ENCODE peak calls at places on chromosomes 7 and 10, in seven cellular contexts. F, S, W, D, M, U and N are unnamed samples.

GRCh38 chr7:77349141-77349540 is 67.0 kb downstream of the GSAP start:
- DNase-seq in S (no peak), F (no peak), W (no peak), M (no peak), U (no peak), D (no peak), N (no peak)

GRCh38 chr10:5413012-5413938 is 918 bp downstream of the NET1 start:
- DNase-seq in F (no peak), M (no peak), S (no peak), U (no peak), W (peak; percentile 48), D (no peak), N (no peak)

GRCh38 chr10:33086100-33086499 is 128.1 kb upstream of the ITGB1 start:
- DNase-seq in D (no peak), W (no peak), U (no peak), F (no peak), M (no peak), S (no peak), N (no peak)

GRCh38 chr7:78601728-78602127 is 803.2 kb downstream of the PHTF2 start:
- DNase-seq in S (no peak), F (no peak), D (no peak), M (no peak), W (no peak), U (no peak), N (no peak)

GRCh38 chr10:123356101-123356500 is 201.9 kb downstream of the BUB3 start:
- DNase-seq in S (no peak), W (no peak), D (no peak), M (no peak), U (no peak), F (no peak), N (no peak)

GRCh38 chr10:89563861-89564478 is 28.6 kb upstream of the SLC16A12 start:
- DNase-seq in M (no peak), W (no peak), D (no peak), F (peak; percentile 15), S (peak; percentile 22), U (no peak), N (no peak)

GRCh38 chr10:63781226-63781625 is 260.0 kb downstream of the REEP3 start:
- DNase-seq in W (no peak), D (no peak), M (no peak), F (no peak), U (no peak), S (no peak), N (no peak)

GRCh38 chr10:35007858-35008301 is 82.3 kb downstream of the CUL2 start:
- DNase-seq in S (no peak), U (no peak), M (no peak), D (no peak), F (no peak), W (no peak), N (no peak)

GRCh38 chr10:131689486-131689885 is 211.3 kb upstream of the PPP2R2D start:
- DNase-seq in W (no peak), F (no peak), D (no peak), M (no peak), S (no peak), U (no peak), N (peak; percentile 44)

GRCh38 chr7:1331026-1331425 is 98.4 kb downstream of the UNCX start:
- DNase-seq in F (no peak), U (no peak), D (no peak), W (peak; percentile 43), M (no peak), S (no peak), N (peak; percentile 48)

GRCh38 chr10:108850138-108850854 is 1073.0 kb downstream of the XPNPEP1 start:
- DNase-seq in W (no peak), F (no peak), D (no peak), S (no peak), M (no peak), U (no peak), N (no peak)

GRCh38 chr10:127279334-127279774 is 83.0 kb upstream of the INSYN2A start:
- DNase-seq in D (peak; percentile 12), M (no peak), W (no peak), U (no peak), S (no peak), F (no peak), N (no peak)

GRCh38 chr10:13299437-13300287 is at the start of gene PHYH:
- DNase-seq in S (peak; percentile 89), M (peak; percentile 94), U (peak; percentile 94), W (peak; percentile 87), D (peak; percentile 95), F (peak; percentile 78), N (peak; percentile 97)
- TF ChIP-seq POLR2AphosphoS5 in S (peak; percentile 77), M (peak; percentile 81), U (peak; percentile 76), W (peak; percentile 63), D (peak; percentile 50), F (no peak), N (peak; percentile 83)

GRCh38 chr10:56360967-56361841 is at the start of gene ZWINT:
- DNase-seq in W (peak; percentile 89), D (peak; percentile 95), S (peak; percentile 92), M (peak; percentile 96), U (peak; percentile 94), F (peak; percentile 59), N (peak; percentile 96)
- TF ChIP-seq POLR2AphosphoS5 in W (peak; percentile 96), D (no peak), S (peak; percentile 90), M (peak; percentile 59), U (peak; percentile 54), F (peak; percentile 62), N (peak; percentile 15)

GRCh38 chr10:77872151-77872946 is 54.2 kb downstream of the DLG5 start:
- DNase-seq in M (peak; percentile 40), U (no peak), S (peak; percentile 79), F (no peak), D (no peak), W (no peak), N (peak; percentile 94)
- TF ChIP-seq POLR2AphosphoS5 in M (peak; percentile 52), U (no peak), S (peak; percentile 84), F (no peak), D (no peak), W (no peak), N (peak; percentile 82)

GRCh38 chr10:69222157-69223027 is 2.3 kb downstream of the HKDC1 start:
- DNase-seq in W (peak; percentile 74), M (peak; percentile 92), S (peak; percentile 62), U (peak; percentile 71), F (peak; percentile 66), D (no peak), N (no peak)
- TF ChIP-seq POLR2AphosphoS5 in W (no peak), M (peak; percentile 28), S (peak; percentile 63), U (peak; percentile 56), F (peak; percentile 30), D (no peak), N (no peak)

GRCh38 chr7:151503902-151504714 is 15.6 kb downstream of the RHEB start:
- DNase-seq in F (no peak), D (no peak), M (no peak), S (peak; percentile 27), W (no peak), U (no peak), N (peak; percentile 80)
- TF ChIP-seq POLR2AphosphoS5 in F (no peak), D (no peak), M (peak; percentile 29), S (no peak), W (no peak), U (peak; percentile 70), N (peak; percentile 41)

DNA sequence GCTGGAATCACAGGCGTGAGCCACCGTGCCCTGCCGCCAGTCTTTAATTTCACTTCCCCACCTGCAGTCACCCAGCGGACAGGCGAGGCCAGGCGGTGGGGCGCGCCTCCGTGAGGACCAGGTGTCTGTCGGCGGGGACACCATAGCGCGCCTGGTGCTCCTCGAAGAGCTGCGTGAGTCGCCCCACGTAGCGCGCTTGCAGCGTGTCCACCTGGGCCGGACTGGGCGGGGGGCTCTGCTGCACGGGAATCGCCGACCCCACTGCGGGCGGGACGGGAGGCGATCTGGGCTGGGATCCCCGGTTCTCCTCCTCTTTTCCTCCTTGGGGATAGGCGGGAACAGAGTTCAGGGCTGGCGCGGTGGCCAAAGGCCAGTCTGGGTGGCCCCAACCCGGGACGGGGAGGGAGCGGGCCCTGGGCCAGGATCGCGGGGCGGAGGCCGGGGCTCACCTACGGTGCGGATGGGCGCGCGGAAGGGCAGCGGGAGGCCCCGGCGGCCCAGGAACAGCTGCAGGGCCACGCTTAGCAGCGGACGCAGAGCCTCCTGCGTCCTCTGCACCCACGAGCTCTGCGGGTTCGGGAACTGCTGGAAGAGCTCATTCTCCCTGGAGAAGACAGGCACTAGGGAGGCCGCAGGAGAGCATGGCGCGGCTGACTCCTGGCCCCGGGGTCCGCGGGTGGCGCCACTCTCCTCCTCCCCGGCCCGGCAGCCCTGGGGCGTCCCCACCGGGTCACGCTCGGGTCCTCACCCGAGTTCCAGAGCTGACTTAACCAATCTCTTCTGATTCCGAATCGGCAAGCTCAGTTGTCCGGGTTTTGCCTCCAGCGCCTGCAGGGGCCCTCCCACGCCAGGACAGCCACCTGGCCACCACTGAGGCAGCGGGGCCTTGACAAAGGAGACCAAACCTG is 1.1 kb upstream of the MOGAT3 start:
- DNase-seq in D (no peak), U (peak; percentile 34), M (peak; percentile 82), S (no peak), W (peak; percentile 78), F (no peak), N (no peak)
- TF ChIP-seq POLR2AphosphoS5 in D (no peak), U (no peak), M (no peak), S (no peak), W (no peak), F (no peak), N (no peak)

GRCh38 chr10:114539623-114540022 is 118.5 kb downstream of the ABLIM1 start:
- DNase-seq in D (no peak), F (no peak), M (no peak), W (no peak), U (no peak), S (no peak), N (no peak)
- TF ChIP-seq POLR2AphosphoS5 in D (no peak), F (no peak), M (no peak), W (no peak), U (no peak), S (no peak), N (no peak)

DNA sequence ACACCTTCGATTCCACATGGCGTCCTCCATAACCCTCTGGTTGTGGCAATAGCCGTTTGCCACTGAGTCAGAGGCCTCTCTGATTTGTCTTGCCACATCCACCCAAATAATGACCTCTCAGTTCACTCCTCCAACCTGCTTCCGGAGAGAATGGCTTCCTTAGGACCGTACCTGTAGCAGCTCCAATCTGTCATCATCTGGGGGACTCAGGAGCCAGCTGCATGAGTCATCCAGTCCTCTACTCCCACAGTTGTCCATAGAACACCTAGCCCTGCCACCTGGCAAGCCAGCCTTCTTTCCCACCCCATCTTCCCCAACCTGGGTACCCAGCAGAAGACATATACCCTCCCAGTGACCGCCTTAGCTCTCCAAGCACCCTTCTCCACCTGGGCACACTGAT is 64.4 kb upstream of the MXI1 start:
- DNase-seq in S (no peak), M (no peak), W (no peak), D (no peak), U (no peak), F (no peak), N (no peak)
- TF ChIP-seq POLR2AphosphoS5 in S (no peak), M (no peak), W (no peak), D (no peak), U (no peak), F (no peak), N (no peak)

DNA sequence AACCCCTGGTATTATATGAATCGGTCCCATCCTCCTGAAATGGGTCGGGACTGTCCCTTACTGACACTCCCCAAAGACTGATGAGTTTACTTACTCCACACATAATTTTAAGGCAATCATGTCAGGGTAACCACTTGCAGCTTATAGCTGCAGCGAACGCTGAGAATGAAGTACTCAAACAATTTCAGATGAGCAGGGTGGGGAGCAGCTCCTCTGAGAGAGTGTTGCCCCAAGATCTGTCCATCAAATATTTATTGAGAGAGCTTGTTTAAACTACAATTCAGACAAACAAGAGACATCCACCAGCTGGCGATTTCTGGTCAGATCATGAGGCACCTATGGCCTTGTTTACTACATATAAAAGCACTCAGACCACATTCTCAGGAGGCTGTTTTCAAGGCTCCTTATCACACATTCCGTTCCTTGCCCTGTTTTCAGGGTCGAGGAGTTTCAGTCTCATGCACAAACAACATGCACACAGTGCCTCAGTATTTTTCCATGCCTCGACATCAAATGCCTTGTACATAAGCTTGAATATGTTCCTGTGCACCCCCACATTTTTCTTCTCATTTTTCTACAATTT is 80.1 kb downstream of the THSD7A start:
- DNase-seq in U (no peak), D (no peak), S (no peak), M (no peak), F (no peak), W (no peak), N (no peak)
- TF ChIP-seq POLR2AphosphoS5 in U (no peak), D (no peak), S (no peak), M (no peak), F (no peak), W (no peak), N (no peak)